ENCODE peak calls at places on chromosomes 13 and 19, in seven cellular contexts. J, O, R, X, F, T and N are unnamed samples.

GRCh38 chr19:1734328-1734966 is 18.9 kb upstream of the ONECUT3 start:
- DNase-seq in O (no peak), J (no peak), X (no peak), T (no peak), F (no peak), R (no peak), N (no peak)

GRCh38 chr13:28401303-28402056 is 93.4 kb downstream of the FLT1 start:
- DNase-seq in J (no peak), F (peak), T (no peak), R (no peak), O (no peak), X (peak), N (no peak)

GRCh38 chr19:54206030-54206830 is 5.6 kb downstream of the RPS9 start:
- DNase-seq in T (no peak), X (no peak), F (no peak), J (no peak), R (no peak), O (peak), N (no peak)

GRCh38 chr13:78060966-78061365 is 142.3 kb upstream of the EDNRB start:
- DNase-seq in J (no peak), R (no peak), X (no peak), F (no peak), O (no peak), T (no peak), N (no peak)

GRCh38 chr19:52535831-52536800 is 8.6 kb downstream of the ZNF808 start:
- DNase-seq in J (peak), O (peak), X (peak), F (peak), T (peak), R (peak), N (no peak)

GRCh38 chr19:3740431-3740830 is 21.1 kb downstream of the APBA3 start:
- DNase-seq in J (no peak), O (no peak), R (no peak), F (no peak), X (no peak), T (no peak), N (no peak)

GRCh38 chr19:7505288-7505681 is 10.6 kb upstream of the ZNF358 start:
- DNase-seq in T (no peak), O (peak), J (no peak), F (no peak), R (no peak), X (no peak), N (no peak)

GRCh38 chr13:56670563-56670962 is 470.2 kb upstream of the PRR20A start:
- DNase-seq in T (peak), R (no peak), F (no peak), J (no peak), O (no peak), X (no peak), N (no peak)

GRCh38 chr13:111210488-111210887 is 95.4 kb downstream of the ARHGEF7 start:
- DNase-seq in J (no peak), O (peak), R (no peak), T (peak), X (peak), F (peak), N (no peak)

GRCh38 chr13:46473806-46474205 is 79.2 kb upstream of the LRCH1 start:
- DNase-seq in O (no peak), R (no peak), J (no peak), X (no peak), T (no peak), F (no peak), N (no peak)

GRCh38 chr19:44960906-44961734 is 5.9 kb downstream of the CLPTM1 start:
- DNase-seq in O (no peak), T (no peak), R (no peak), X (no peak), F (no peak), J (no peak), N (no peak)

GRCh38 chr19:8334458-8335342 is 8.4 kb downstream of the KANK3 start:
- DNase-seq in R (peak), T (peak), O (no peak), X (peak), F (peak), J (peak), N (no peak)

GRCh38 chr13:23825179-23825578 is 64.0 kb downstream of the MIPEP start:
- DNase-seq in R (no peak), X (no peak), J (no peak), F (no peak), T (no peak), O (no peak), N (no peak)

GRCh38 chr19:40693150-40693788 is 2.8 kb upstream of the NUMBL start:
- DNase-seq in R (no peak), F (no peak), T (no peak), X (no peak), J (no peak), O (no peak), N (no peak)

GRCh38 chr19:38974599-38975213 is 836 bp downstream of the FBXO17 start:
- DNase-seq in T (no peak), F (peak), O (no peak), X (no peak), R (no peak), J (no peak), N (no peak)

GRCh38 chr19:5137571-5138124 is 168.7 kb downstream of the KDM4B start:
- DNase-seq in O (peak), X (no peak), T (peak), J (no peak), F (no peak), R (no peak), N (no peak)
- TF ChIP-seq CTCF in O (no peak), X (no peak), T (peak), J (no peak), F (no peak), R (peak), N (peak)

DNA sequence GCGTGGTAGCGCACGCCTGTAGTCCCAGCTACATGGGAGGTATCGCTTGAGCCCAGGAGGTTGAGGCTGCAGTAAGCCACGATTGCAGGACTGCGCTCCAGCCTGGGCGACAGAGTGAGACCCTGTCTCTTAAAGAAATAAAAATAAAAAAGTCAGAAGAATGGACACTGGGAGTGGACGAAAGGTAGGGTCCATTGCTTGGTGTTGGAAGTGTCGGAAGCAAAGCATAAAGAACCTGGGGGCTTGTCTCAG is 392 bp upstream of the ARHGAP33 start:
- DNase-seq in F (no peak), O (no peak), R (no peak), T (no peak), X (no peak), J (no peak), N (no peak)
- TF ChIP-seq CTCF in F (no peak), O (no peak), R (no peak), T (no peak), X (no peak), J (no peak), N (no peak)

GRCh38 chr13:113152894-113153809 is 5.3 kb upstream of the PROZ start:
- DNase-seq in R (peak), X (no peak), O (peak), J (peak), T (peak), F (no peak), N (no peak)
- TF ChIP-seq CTCF in R (no peak), X (no peak), O (no peak), J (no peak), T (no peak), F (no peak), N (no peak)

DNA sequence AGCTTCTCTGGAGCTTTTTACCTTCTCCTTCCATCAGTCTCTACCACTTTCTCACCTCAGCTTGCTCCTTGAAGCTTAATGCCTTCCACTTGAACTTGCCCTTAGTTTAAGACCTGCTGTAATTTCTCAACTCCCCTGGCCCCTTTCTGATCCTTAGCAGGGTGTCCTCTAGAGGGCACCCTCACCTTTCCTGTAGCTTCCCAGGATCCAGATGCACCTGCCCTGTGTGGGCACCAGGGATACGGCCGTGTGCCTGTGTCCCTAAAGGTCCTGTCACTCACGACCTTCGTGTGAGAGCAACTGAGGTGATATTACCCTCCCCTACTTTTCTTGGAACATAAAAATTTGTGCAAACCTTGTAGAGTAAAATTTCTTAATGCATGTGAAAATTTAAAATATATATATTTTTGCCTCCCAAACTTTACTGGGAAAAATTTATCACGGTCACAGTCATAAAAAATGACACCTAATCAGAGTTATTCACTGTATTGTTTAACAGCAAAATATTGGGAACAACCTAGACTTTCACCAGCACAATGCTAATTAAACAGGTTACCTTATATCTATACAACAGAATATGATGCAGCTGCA is 46.4 kb downstream of the PSG3 start:
- DNase-seq in T (no peak), O (no peak), X (peak), R (no peak), J (no peak), F (peak), N (no peak)
- TF ChIP-seq CTCF in T (no peak), O (no peak), X (peak), R (no peak), J (no peak), F (peak), N (peak)

DNA sequence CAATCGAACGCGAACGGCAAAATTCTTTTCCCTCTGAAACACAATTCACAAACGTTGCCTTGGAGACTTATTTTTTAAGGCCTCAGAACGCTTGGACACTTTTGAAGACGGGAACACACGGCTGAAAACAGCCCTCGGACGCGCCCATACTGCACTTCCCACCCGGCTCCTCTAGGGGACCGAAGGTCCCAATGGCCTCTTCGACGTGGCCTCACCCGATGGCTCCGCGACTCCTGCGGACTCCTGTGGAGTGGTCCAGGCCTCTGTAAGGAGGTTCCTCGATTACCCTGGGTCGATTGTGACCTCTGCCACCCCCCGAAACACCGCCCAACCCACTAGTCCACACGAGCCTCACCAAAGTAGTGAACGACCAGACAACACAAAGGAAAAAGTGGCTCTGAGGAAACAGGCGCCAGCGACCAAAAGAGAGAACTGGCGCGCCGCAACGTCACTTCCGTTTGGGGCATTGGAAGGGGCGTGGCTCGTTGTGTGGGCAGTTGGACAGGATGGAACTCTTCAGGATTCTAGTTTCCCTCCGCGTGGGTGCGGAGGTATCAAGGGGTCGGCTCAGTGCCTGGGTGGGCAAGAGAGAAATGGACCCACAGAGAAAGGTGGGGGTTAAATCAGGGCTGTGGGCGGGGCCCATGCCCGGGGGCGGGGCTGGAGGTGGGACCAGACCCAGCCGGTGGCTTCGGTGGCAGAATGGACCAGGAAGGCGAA is at the start of gene ZNF560:
- DNase-seq in J (no peak), O (no peak), R (no peak), F (peak), X (peak), T (no peak), N (no peak)
- TF ChIP-seq CTCF in J (no peak), O (no peak), R (no peak), F (no peak), X (peak), T (peak), N (no peak)